ENCODE peak calls at places on chromosomes 12 and 14, in ten cellular contexts. H, D, R, W, M, Z, L, C, I and Y are unnamed samples.
A peak's percentile ranks its signal among the peaks of the same experiment; 100 is the strongest.

GRCh38 chr14:65069874-65070709 is 32.2 kb downstream of the MAX start:
- DNase-seq in H (no peak), D (no peak), R (peak; percentile 61), W (peak; percentile 51), M (no peak), Z (peak; percentile 87), L (peak; percentile 81), C (no peak), I (no peak), Y (no peak)

GRCh38 chr12:45773734-45774133 is 44.2 kb downstream of the ARID2 start:
- DNase-seq in H (no peak), D (no peak), R (no peak), W (no peak), M (no peak), Z (no peak), L (no peak), C (no peak), I (no peak), Y (no peak)

GRCh38 chr12:62347922-62348650 is 87.9 kb downstream of the USP15 start:
- DNase-seq in H (no peak), D (no peak), R (no peak), W (no peak), M (peak; percentile 15), Z (no peak), L (no peak), C (no peak), I (peak; percentile 79), Y (no peak)

GRCh38 chr12:48157889-48158370 is 615 bp upstream of the ASB8 start:
- DNase-seq in H (no peak), D (no peak), R (no peak), W (no peak), M (no peak), Z (no peak), L (no peak), C (no peak), I (no peak), Y (no peak)

GRCh38 chr14:64187331-64187730 is 106.8 kb downstream of the ESR2 start:
- DNase-seq in H (no peak), D (no peak), R (no peak), W (no peak), M (peak; percentile 61), Z (no peak), L (no peak), C (no peak), I (peak; percentile 3), Y (no peak)

GRCh38 chr12:65868133-65868705 is 43.9 kb downstream of the HMGA2 start:
- DNase-seq in H (no peak), D (no peak), R (no peak), W (no peak), M (peak; percentile 94), Z (no peak), L (no peak), C (no peak), I (peak; percentile 93), Y (no peak)

GRCh38 chr12:94792690-94793089 is 142.3 kb upstream of the TMCC3 start:
- DNase-seq in H (no peak), D (no peak), R (no peak), W (no peak), M (peak; percentile 48), Z (no peak), L (no peak), C (no peak), I (no peak), Y (no peak)

GRCh38 chr14:55094630-55095157 is 34.4 kb upstream of the LGALS3 start:
- DNase-seq in H (no peak), D (no peak), R (no peak), W (no peak), M (peak; percentile 62), Z (no peak), L (no peak), C (no peak), I (peak; percentile 73), Y (no peak)

GRCh38 chr12:117158911-117159310 is 31.4 kb downstream of the FBXO21 start:
- DNase-seq in H (no peak), D (no peak), R (no peak), W (no peak), M (no peak), Z (no peak), L (no peak), C (no peak), I (no peak), Y (no peak)

GRCh38 chr14:89336338-89336737 is 80.7 kb downstream of the FOXN3 start:
- DNase-seq in H (no peak), D (no peak), R (no peak), W (no peak), M (no peak), Z (peak; percentile 55), L (no peak), C (no peak), I (no peak), Y (no peak)

GRCh38 chr12:47990351-47991105 is 13.7 kb downstream of the COL2A1 start:
- DNase-seq in H (peak; percentile 40), D (no peak), R (peak; percentile 12), W (no peak), M (no peak), Z (peak; percentile 76), L (no peak), C (no peak), I (no peak), Y (no peak)

GRCh38 chr14:89621009-89621421 is 204.0 kb upstream of the FOXN3 start:
- DNase-seq in H (no peak), D (no peak), R (no peak), W (no peak), M (no peak), Z (peak; percentile 69), L (no peak), C (no peak), I (no peak), Y (no peak)

GRCh38 chr14:68971411-68972035 is 7.6 kb downstream of the ACTN1 start:
- DNase-seq in H (peak; percentile 49), D (no peak), R (no peak), W (no peak), M (no peak), Z (no peak), L (no peak), C (no peak), I (no peak), Y (no peak)
- H3K4me1 ChIP-seq in H (no peaks in the 10 kb centered on the region), D (peaks cover 11% of the 10 kb centered on the region), R (peaks cover 14% of the 10 kb centered on the region), W (peaks cover 21% of the 10 kb centered on the region), M (peaks cover 42% of the 10 kb centered on the region), Z (peaks cover 7% of the 10 kb centered on the region), L (peaks cover 100% of the 10 kb centered on the region), C (peaks cover 99% of the 10 kb centered on the region), I (peaks cover 59% of the 10 kb centered on the region), Y (no peaks in the 10 kb centered on the region)

GRCh38 chr12:10904686-10905085 is 4.7 kb downstream of the TAS2R13 start:
- DNase-seq in H (no peak), D (no peak), R (no peak), W (no peak), M (no peak), Z (no peak), L (no peak), C (no peak), I (no peak), Y (no peak)

GRCh38 chr12:10909462-10909861 is at the start of gene TAS2R13:
- DNase-seq in H (no peak), D (no peak), R (no peak), W (no peak), M (no peak), Z (no peak), L (no peak), C (no peak), I (no peak), Y (no peak)

DNA sequence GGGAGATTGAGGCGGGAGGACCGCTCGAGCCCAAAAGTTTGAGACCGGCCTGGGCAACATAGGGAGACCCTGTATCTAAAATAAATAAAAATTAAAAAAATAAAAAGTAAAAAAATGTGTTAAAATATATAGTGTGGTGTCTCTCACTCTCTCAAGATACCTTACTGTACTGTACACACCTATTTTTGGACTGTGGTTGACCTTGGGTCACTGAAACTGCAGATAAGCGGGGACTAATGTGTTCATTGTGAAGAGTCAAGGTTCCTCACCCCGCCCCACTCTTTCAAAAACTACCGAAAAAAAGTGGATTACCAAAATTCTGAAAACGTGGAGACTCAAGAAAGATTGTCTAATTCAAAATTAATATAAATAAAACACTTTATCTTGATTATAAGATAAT is 1.0 kb upstream of the TAS2R13 start:
- DNase-seq in H (no peak), D (no peak), R (no peak), W (no peak), M (no peak), Z (no peak), L (no peak), C (no peak), I (no peak), Y (no peak)
- H3K4me1 ChIP-seq in H (no peaks in the 10 kb centered on the region), D (no peaks in the 10 kb centered on the region), R (no peaks in the 10 kb centered on the region), W (no peaks in the 10 kb centered on the region), M (no peaks in the 10 kb centered on the region), Z (no peaks in the 10 kb centered on the region), L (no peaks in the 10 kb centered on the region), C (no peaks in the 10 kb centered on the region), I (no peaks in the 10 kb centered on the region), Y (no peaks in the 10 kb centered on the region)

DNA sequence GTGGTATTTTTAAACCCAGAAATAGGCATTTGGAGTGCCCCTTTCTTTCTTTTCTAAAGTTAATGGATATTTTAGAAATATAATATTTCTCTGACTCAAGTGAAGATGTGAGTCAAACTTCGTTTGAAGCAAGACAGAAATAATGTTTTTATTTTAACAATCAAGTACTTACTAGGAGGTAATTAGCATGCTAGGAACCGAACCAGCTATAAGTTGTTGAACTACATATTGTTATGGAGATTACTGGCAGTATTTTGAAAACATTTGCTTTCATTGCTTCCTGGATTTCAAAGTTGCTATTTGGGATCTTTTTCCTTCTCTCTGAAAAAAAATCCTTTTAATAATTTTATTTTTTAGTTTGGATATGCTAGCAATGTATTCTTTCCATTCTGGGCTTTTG is 225.2 kb downstream of the NEDD1 start:
- DNase-seq in H (no peak), D (no peak), R (no peak), W (no peak), M (no peak), Z (no peak), L (no peak), C (no peak), I (no peak), Y (no peak)
- H3K4me1 ChIP-seq in H (no peaks in the 10 kb centered on the region), D (no peaks in the 10 kb centered on the region), R (no peaks in the 10 kb centered on the region), W (no peaks in the 10 kb centered on the region), M (no peaks in the 10 kb centered on the region), Z (no peaks in the 10 kb centered on the region), L (no peaks in the 10 kb centered on the region), C (no peaks in the 10 kb centered on the region), I (no peaks in the 10 kb centered on the region), Y (no peaks in the 10 kb centered on the region)

DNA sequence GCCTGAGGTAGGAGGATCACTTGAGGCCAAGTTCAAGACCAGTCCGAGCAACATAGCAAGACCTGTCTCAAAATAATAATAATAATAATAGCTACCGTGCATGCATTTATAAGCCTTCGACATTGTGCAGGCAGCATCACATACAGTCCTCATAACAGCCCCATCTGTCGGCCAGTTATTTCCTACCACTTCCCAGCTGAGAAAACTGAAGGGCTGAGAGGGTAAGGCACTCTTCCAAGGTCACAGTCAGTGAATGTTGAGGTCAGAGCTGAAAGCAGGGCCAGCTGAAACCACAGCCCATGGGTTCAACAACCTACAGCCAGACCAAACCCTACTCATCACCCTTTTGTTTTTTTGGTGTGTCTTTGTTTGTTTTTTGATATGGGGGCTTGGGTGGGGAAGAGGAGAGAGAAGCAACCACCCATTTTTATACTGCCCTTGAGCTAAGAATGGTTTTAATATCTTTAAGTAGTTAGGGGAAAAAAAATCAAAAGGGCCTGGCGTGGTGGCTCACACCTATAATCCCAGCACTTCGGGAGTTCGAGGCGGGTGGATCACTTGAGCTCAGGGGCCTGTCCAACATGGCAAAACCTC is 16.8 kb upstream of the ITPK1 start:
- DNase-seq in H (no peak), D (no peak), R (peak; percentile 8), W (no peak), M (no peak), Z (peak; percentile 76), L (peak; percentile 63), C (peak; percentile 59), I (peak; percentile 37), Y (no peak)
- H3K4me1 ChIP-seq in H (no peaks in the 10 kb centered on the region), D (no peaks in the 10 kb centered on the region), R (no peaks in the 10 kb centered on the region), W (no peaks in the 10 kb centered on the region), M (peaks cover 34% of the 10 kb centered on the region), Z (no peaks in the 10 kb centered on the region), L (peaks cover 46% of the 10 kb centered on the region), C (peaks cover 22% of the 10 kb centered on the region), I (peaks cover 5% of the 10 kb centered on the region), Y (peaks cover 7% of the 10 kb centered on the region)